ENCODE peak calls at places on chromosomes 16 and 17, in ten cellular contexts. Y, V, R, J, E, C, B, K, T and U are unnamed samples.

GRCh38 chr16:68800257-68800875 is 43.0 kb upstream of the TANGO6 start:
- DNase-seq in J (no peak), C (peak; percentile 65), B (peak; percentile 62), Y (peak; percentile 66), E (peak; percentile 83), V (peak; percentile 72), R (peak; percentile 69), K (peak; percentile 71), T (peak; percentile 66), U (no peak)

GRCh38 chr16:69106491-69107291 is 1.2 kb downstream of the HAS3 start:
- DNase-seq in J (no peak), E (no peak), K (no peak), C (peak; percentile 18), Y (no peak), T (no peak), B (no peak), R (peak; percentile 10), V (no peak), U (peak; percentile 60)

GRCh38 chr17:57110579-57111367 is 25.7 kb downstream of the AKAP1 start:
- DNase-seq in Y (no peak), R (no peak), T (no peak), J (no peak), V (no peak), C (no peak), E (no peak), B (no peak), K (no peak), U (no peak)

GRCh38 chr17:560379-560935 is 154.2 kb downstream of the VPS53 start:
- DNase-seq in C (no peak), R (peak; percentile 84), V (no peak), Y (no peak), T (no peak), K (no peak), J (no peak), B (no peak), E (no peak), U (no peak)

GRCh38 chr17:74272731-74273201 is 1.3 kb upstream of the DNAI2 start:
- DNase-seq in R (no peak), Y (no peak), J (no peak), C (no peak), V (no peak), T (no peak), K (no peak), B (no peak), E (no peak), U (no peak)

GRCh38 chr16:77169650-77170236 is 21.2 kb upstream of the MON1B start:
- DNase-seq in R (peak; percentile 36), V (no peak), T (peak; percentile 47), K (no peak), C (peak; percentile 23), J (no peak), B (peak; percentile 42), E (no peak), Y (no peak), U (no peak)

GRCh38 chr17:41976142-41976768 is 9.7 kb downstream of the CNP start:
- DNase-seq in V (no peak), Y (no peak), B (no peak), R (no peak), E (peak; percentile 60), K (no peak), C (no peak), J (no peak), T (no peak), U (no peak)

GRCh38 chr17:58415371-58416055 is 1.8 kb downstream of the RNF43 start:
- DNase-seq in V (no peak), C (peak; percentile 43), R (no peak), E (peak; percentile 46), Y (no peak), J (no peak), T (peak; percentile 65), K (no peak), B (no peak), U (no peak)

GRCh38 chr17:47721725-47722124 is 11.3 kb upstream of the TBX21 start:
- DNase-seq in B (no peak), Y (no peak), C (no peak), R (no peak), K (no peak), V (no peak), E (no peak), J (no peak), T (no peak), U (no peak)

GRCh38 chr17:8072727-8073461 is 14.6 kb downstream of the ALOX12B start:
- DNase-seq in J (no peak), V (no peak), R (no peak), C (no peak), B (no peak), K (no peak), Y (no peak), E (no peak), T (no peak), U (no peak)

GRCh38 chr16:48409839-48410610 is 24.8 kb upstream of the SIAH1 start:
- DNase-seq in T (peak; percentile 53), Y (no peak), E (no peak), C (peak; percentile 68), K (no peak), B (no peak), V (peak; percentile 24), J (no peak), R (no peak), U (no peak)

GRCh38 chr17:46818319-46818928 is at the start of gene WNT3:
- DNase-seq in J (no peak), C (peak; percentile 16), R (no peak), T (no peak), V (no peak), K (no peak), B (no peak), E (no peak), Y (no peak), U (no peak)

GRCh38 chr17:64022631-64023063 is 2.2 kb upstream of the ICAM2 start:
- DNase-seq in C (no peak), V (no peak), K (peak; percentile 32), Y (no peak), J (peak; percentile 82), R (peak; percentile 35), T (no peak), E (no peak), B (no peak), U (peak; percentile 26)

GRCh38 chr17:55641559-55642160 is 81.0 kb downstream of the TMEM100 start:
- DNase-seq in Y (no peak), B (peak; percentile 57), C (peak; percentile 57), R (peak; percentile 77), E (peak; percentile 41), V (peak; percentile 26), T (peak; percentile 49), J (no peak), K (peak; percentile 90), U (no peak)

GRCh38 chr17:9228408-9229159 is 207.3 kb downstream of the NTN1 start:
- DNase-seq in B (no peak), R (no peak), E (no peak), K (no peak), V (no peak), T (no peak), J (no peak), Y (no peak), C (no peak), U (peak; percentile 71)

GRCh38 chr17:82399030-82399429 is 19.1 kb upstream of the HEXD start:
- DNase-seq in V (peak; percentile 46), K (no peak), Y (no peak), B (no peak), J (no peak), C (no peak), T (no peak), E (no peak), R (peak; percentile 24), U (no peak)

GRCh38 chr17:26818736-26819135 is 475.2 kb upstream of the WSB1 start:
- DNase-seq in T (no peak), R (peak; percentile 63), Y (no peak), C (no peak), V (no peak), E (no peak), B (peak; percentile 10), K (no peak), J (peak; percentile 91), U (no peak)

GRCh38 chr17:12887088-12887487 is 97.8 kb downstream of the ARHGAP44 start:
- DNase-seq in Y (no peak), E (no peak), V (no peak), T (no peak), K (no peak), C (no peak), J (no peak), R (no peak), B (no peak), U (no peak)

DNA sequence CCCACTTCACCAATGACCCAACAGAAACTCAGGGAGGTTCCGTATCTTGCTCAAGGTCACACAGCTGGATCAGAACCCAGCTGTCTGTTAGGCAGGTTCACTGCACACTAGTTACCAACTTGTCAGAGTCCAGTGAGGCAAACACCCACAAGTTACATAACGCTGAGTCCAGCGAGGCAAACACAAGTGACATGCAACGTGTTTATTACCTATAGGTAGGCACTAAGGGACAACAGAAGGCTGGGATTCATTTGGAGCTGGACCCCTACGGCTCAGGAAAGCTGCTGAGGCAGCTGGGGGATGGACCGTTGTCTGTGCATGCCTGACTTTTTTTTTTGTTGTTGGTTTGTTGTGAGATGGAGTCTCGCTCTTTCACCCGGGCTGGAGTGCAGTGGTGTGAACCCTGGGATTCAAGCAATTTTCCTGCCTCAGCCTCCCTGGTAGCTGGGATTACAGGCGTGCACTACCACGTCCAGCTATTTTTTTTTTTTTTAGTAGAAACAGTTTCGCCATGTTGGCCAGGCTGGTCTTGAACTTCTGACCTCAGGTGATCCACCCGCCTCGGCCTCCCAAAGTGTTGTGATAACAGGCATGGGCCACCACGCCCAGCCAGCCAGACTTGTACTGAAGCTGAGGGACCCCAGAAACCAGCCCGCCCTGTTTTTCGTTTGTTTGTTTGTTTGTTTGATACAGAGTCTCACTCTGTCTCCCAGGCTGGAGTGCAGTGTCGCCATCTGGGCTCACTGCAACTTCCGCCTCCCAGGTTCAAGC is 1.9 kb upstream of the RSAD1 start:
- DNase-seq in B (no peak), J (no peak), Y (no peak), K (no peak), V (no peak), R (no peak), C (peak; percentile 58), E (no peak), T (no peak), U (no peak)
- TF ChIP-seq POLR2A in B (no peak), J (no peak), Y (no peak), K (no peak), V (no peak), R (no peak), C (peak; percentile 70), E (no peak), T (no peak), U (no peak)

GRCh38 chr17:72976971-72977767 is 115.3 kb downstream of the SLC39A11 start:
- DNase-seq in C (peak; percentile 23), T (peak; percentile 67), J (no peak), E (no peak), B (peak; percentile 82), Y (peak; percentile 38), V (peak; percentile 32), K (peak; percentile 75), R (peak; percentile 80), U (no peak)
- H3K4me3 ChIP-seq in C (no peak overlapping the region), T (no peak overlapping the region), J (no peak overlapping the region), E (no peak overlapping the region), B (peak overlapping the region; percentile 49), Y (no peak overlapping the region), V (peak overlapping the region; percentile 2), K (no peak overlapping the region), R (no peak overlapping the region), U (no peak overlapping the region)

GRCh38 chr16:85639529-85640253 is 26.6 kb downstream of the GSE1 start:
- DNase-seq in C (no peak), V (peak; percentile 53), R (no peak), B (no peak), T (peak; percentile 78), Y (no peak), J (no peak), E (peak; percentile 67), K (peak; percentile 91), U (peak; percentile 73)
- TF ChIP-seq POLR2AphosphoS5 in C (no peak), V (no peak), R (no peak), B (no peak), T (no peak), Y (no peak), J (no peak), E (peak; percentile 39), K (peak; percentile 40), U (no peak)

GRCh38 chr16:10886739-10887269 is 9.8 kb downstream of the CIITA start:
- DNase-seq in R (no peak), C (no peak), Y (no peak), V (no peak), T (no peak), E (no peak), B (no peak), J (no peak), K (no peak), U (no peak)
- TF ChIP-seq POLR2A in R (no peak), C (no peak), Y (no peak), V (no peak), T (no peak), E (no peak), B (no peak), J (no peak), K (no peak), U (no peak)